ENCODE peak calls at places on chromosomes 6 and 20, in four cellular contexts. One of them, this sample, is unnamed.
A peak's percentile ranks its signal among the peaks of the same experiment; 100 is the strongest.

GRCh38 chr20:21151791-21152190 is 25.9 kb downstream of the KIZ start:
- DNase-seq in BE2C: no peak
- DNase-seq in A549: no peak
- DNase-seq in endothelial cell of umbilical vein: no peak
- DNase-seq in this sample: no peak

GRCh38 chr6:32554269-32554919 is 24.3 kb upstream of the HLA-DRB5 start:
- DNase-seq in endothelial cell of umbilical vein: no peak
- DNase-seq in A549: no peak
- DNase-seq in BE2C: no peak
- DNase-seq in this sample: no peak

GRCh38 chr6:55276745-55277627 is 50.3 kb upstream of the GFRAL start:
- DNase-seq in A549: peak; percentile 15
- DNase-seq in BE2C: peak; percentile 50
- DNase-seq in endothelial cell of umbilical vein: peak; percentile 64
- DNase-seq in this sample: peak; percentile 54

GRCh38 chr6:131317516-131317915 is 182.2 kb downstream of the AKAP7 start:
- DNase-seq in endothelial cell of umbilical vein: no peak
- DNase-seq in BE2C: no peak
- DNase-seq in A549: no peak
- DNase-seq in this sample: no peak

GRCh38 chr6:34189806-34190503 is 44.1 kb upstream of the GRM4 start:
- DNase-seq in BE2C: peak; percentile 57
- DNase-seq in A549: no peak
- DNase-seq in endothelial cell of umbilical vein: no peak
- DNase-seq in this sample: no peak

GRCh38 chr6:12136905-12137304 is 124.8 kb downstream of the HIVEP1 start:
- DNase-seq in endothelial cell of umbilical vein: peak; percentile 26
- DNase-seq in A549: no peak
- DNase-seq in BE2C: no peak
- DNase-seq in this sample: no peak

GRCh38 chr6:119676971-119677370 is 327.4 kb upstream of the MAN1A1 start:
- DNase-seq in BE2C: no peak
- DNase-seq in A549: no peak
- DNase-seq in endothelial cell of umbilical vein: no peak
- DNase-seq in this sample: no peak

GRCh38 chr20:50344232-50345071 is 153.8 kb downstream of the CEBPB start:
- DNase-seq in A549: no peak
- DNase-seq in BE2C: no peak
- DNase-seq in endothelial cell of umbilical vein: no peak
- DNase-seq in this sample: peak; percentile 52

GRCh38 chr20:23205656-23206055 is 119.5 kb upstream of the CD93 start:
- DNase-seq in BE2C: no peak
- DNase-seq in A549: no peak
- DNase-seq in endothelial cell of umbilical vein: peak; percentile 76
- DNase-seq in this sample: peak; percentile 39

GRCh38 chr6:158625881-158626305 is 18.6 kb downstream of the DYNLT1 start:
- DNase-seq in BE2C: no peak
- DNase-seq in A549: no peak
- DNase-seq in endothelial cell of umbilical vein: no peak
- DNase-seq in this sample: no peak

GRCh38 chr6:142478117-142478516 is 176.3 kb downstream of the ADGRG6 start:
- DNase-seq in A549: no peak
- DNase-seq in endothelial cell of umbilical vein: no peak
- DNase-seq in BE2C: peak; percentile 20
- DNase-seq in this sample: peak; percentile 37

GRCh38 chr6:36912583-36912982 is 26.8 kb downstream of the C6orf89 start:
- DNase-seq in BE2C: no peak
- DNase-seq in A549: no peak
- DNase-seq in endothelial cell of umbilical vein: no peak
- DNase-seq in this sample: no peak

GRCh38 chr20:37522258-37523011 is 1.4 kb downstream of the NNAT start:
- DNase-seq in endothelial cell of umbilical vein: peak; percentile 44
- DNase-seq in A549: no peak
- DNase-seq in BE2C: peak; percentile 53
- DNase-seq in this sample: peak; percentile 69

GRCh38 chr6:142850653-142851434 is 94.1 kb downstream of the HIVEP2 start:
- DNase-seq in BE2C: no peak
- DNase-seq in endothelial cell of umbilical vein: peak; percentile 59
- DNase-seq in A549: no peak
- DNase-seq in this sample: no peak

GRCh38 chr6:4582506-4582905 is 193.7 kb upstream of the CDYL start:
- DNase-seq in A549: no peak
- DNase-seq in endothelial cell of umbilical vein: no peak
- DNase-seq in BE2C: no peak
- DNase-seq in this sample: no peak

GRCh38 chr20:17635320-17635673 is 46.7 kb downstream of the RRBP1 start:
- DNase-seq in A549: no peak
- DNase-seq in BE2C: no peak
- DNase-seq in endothelial cell of umbilical vein: no peak
- DNase-seq in this sample: no peak

GRCh38 chr20:12153616-12154015 is 235.9 kb downstream of the BTBD3 start:
- DNase-seq in endothelial cell of umbilical vein: no peak
- DNase-seq in A549: no peak
- DNase-seq in BE2C: no peak
- DNase-seq in this sample: no peak

GRCh38 chr6:109979033-109979921 is 1.2 kb downstream of the GPR6 start:
- DNase-seq in endothelial cell of umbilical vein: no peak
- DNase-seq in BE2C: peak; percentile 15
- DNase-seq in A549: no peak
- DNase-seq in this sample: peak; percentile 53

GRCh38 chr20:33132858-33133615 is 34.9 kb upstream of the BPIFA2 start:
- DNase-seq in A549: no peak
- DNase-seq in BE2C: no peak
- DNase-seq in endothelial cell of umbilical vein: no peak
- DNase-seq in this sample: no peak

GRCh38 chr6:135044639-135045038 is 10.0 kb downstream of the HBS1L start:
- DNase-seq in A549: no peak
- DNase-seq in BE2C: no peak
- DNase-seq in endothelial cell of umbilical vein: peak; percentile 28
- DNase-seq in this sample: no peak

GRCh38 chr6:32291549-32291948 is 67.7 kb upstream of the NOTCH4 start:
- DNase-seq in endothelial cell of umbilical vein: no peak
- DNase-seq in A549: no peak
- DNase-seq in BE2C: no peak
- DNase-seq in this sample: no peak

GRCh38 chr20:38114353-38114791 is 50.7 kb downstream of the TGM2 start:
- DNase-seq in endothelial cell of umbilical vein: no peak
- DNase-seq in A549: no peak
- DNase-seq in BE2C: no peak
- DNase-seq in this sample: no peak

GRCh38 chr20:24959591-24960301 is 10.7 kb downstream of the CST7 start:
- DNase-seq in endothelial cell of umbilical vein: no peak
- DNase-seq in A549: no peak
- DNase-seq in BE2C: no peak
- DNase-seq in this sample: peak; percentile 17

GRCh38 chr6:112511441-112511840 is 164.3 kb downstream of the RFPL4B start:
- DNase-seq in endothelial cell of umbilical vein: no peak
- DNase-seq in BE2C: no peak
- DNase-seq in A549: no peak
- DNase-seq in this sample: no peak

DNA sequence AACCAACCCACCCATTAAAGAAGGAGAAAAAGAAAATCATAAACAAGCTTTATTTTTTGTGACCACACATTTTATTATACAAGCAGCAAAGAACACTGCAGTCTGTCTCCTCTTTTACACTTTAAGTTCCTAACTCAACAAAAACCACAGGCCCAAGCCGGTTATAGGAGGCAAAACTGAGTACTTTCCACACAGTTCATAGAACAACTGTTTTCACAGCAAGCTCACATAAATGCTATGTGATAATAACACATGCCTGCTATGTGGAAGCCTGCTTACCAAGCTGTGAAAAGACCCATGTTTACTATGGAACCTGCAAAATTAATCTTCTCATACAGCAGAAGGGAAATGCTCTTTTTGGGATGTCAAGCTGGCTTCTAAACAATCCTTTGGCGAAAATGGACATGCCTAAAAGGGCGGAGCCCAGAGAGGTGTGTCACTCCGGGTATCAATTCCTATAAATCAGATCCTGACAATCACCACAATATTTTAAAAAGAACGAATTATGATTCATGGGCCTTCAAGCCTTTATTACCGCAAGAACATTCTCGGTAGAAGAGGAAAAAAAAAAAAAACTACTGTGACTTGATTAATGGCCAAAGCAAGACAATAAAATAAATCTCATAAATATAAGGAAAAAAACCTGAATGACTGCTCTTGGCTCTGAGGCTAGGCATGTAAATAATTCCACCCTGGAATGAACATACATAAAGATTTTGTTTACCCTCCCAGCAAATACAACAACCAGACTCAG is 2.6 kb downstream of the TRERF1 start:
- DNase-seq in A549: no peak
- DNase-seq in endothelial cell of umbilical vein: no peak
- DNase-seq in BE2C: no peak
- DNase-seq in this sample: no peak
- H3K4me1 ChIP-seq in A549: peaks cover 23% of the 10 kb centered on the region
- H3K4me1 ChIP-seq in endothelial cell of umbilical vein: peaks cover 9% of the 10 kb centered on the region
- H3K4me1 ChIP-seq in BE2C: no peaks in the 10 kb centered on the region
- H3K4me1 ChIP-seq in this sample: peaks cover 8% of the 10 kb centered on the region

DNA sequence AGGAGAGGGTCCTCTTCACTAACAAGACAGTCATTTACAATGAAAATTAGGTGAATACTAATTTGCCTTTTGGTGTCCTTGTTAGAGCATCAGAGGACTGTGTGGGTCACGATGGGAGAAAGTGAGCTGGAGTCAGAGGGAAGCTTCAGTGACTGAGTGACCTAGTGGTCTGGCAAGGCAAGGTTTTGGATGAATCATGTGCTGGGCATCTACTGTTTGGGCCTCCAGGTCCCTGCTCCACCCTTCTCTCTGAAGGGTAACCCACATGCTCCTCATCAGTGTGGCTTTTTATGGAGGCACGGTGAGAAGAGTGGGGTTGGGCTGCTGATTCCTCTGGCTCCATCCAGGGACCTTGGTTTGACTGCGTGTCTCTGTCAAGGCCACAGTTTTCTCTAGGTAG is 60.5 kb upstream of the EXOC2 start:
- DNase-seq in A549: no peak
- DNase-seq in endothelial cell of umbilical vein: no peak
- DNase-seq in BE2C: no peak
- DNase-seq in this sample: no peak
- H3K4me1 ChIP-seq in A549: no peaks in the 10 kb centered on the region
- H3K4me1 ChIP-seq in endothelial cell of umbilical vein: no peaks in the 10 kb centered on the region
- H3K4me1 ChIP-seq in BE2C: no peaks in the 10 kb centered on the region
- H3K4me1 ChIP-seq in this sample: no peaks in the 10 kb centered on the region

DNA sequence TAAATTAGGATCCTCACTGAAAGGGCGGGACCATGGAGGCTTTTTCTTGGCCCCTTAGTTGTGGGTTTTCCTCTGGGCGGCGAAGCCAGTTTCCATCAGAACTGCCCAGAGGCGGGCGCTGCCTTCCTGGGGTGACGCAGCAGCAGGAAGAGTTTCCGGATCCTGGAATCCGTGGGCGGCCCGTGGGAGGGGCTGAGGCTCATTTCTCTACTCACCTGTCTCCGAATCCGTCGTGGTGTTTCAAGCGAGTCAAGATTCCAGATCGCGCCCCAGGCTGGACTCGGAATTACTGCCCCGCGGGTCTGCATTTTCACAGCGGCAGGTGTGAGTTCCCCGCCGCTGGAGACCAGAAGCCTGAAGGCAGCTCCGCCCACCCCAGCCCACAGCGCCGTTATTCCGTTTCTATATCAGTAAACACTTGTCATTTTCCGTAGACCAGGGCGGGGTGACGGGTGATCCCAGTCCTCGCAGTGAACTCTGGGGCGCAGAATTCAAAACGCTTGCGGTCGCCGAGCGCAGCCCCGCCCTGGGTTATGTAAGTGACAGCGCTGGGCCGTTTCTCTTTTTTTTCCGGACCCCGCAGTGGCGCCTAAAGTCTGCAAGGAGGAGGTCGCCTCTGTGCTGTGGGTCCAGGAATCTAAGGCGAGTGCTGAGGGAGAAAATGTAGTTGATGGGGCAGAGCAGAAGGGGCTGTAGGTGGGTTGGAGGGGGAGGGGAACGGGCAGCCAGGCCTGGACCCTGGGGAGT is 27.2 kb upstream of the POU5F1 start:
- DNase-seq in endothelial cell of umbilical vein: peak; percentile 74
- DNase-seq in A549: peak; percentile 40
- DNase-seq in BE2C: peak; percentile 74
- DNase-seq in this sample: peak; percentile 65
- H3K4me1 ChIP-seq in endothelial cell of umbilical vein: peaks cover 4% of the 10 kb centered on the region
- H3K4me1 ChIP-seq in A549: peaks cover 3% of the 10 kb centered on the region
- H3K4me1 ChIP-seq in BE2C: no peaks in the 10 kb centered on the region
- H3K4me1 ChIP-seq in this sample: peaks cover 3% of the 10 kb centered on the region

GRCh38 chr6:15439410-15440022 is 193.6 kb downstream of the JARID2 start:
- DNase-seq in A549: no peak
- DNase-seq in endothelial cell of umbilical vein: no peak
- DNase-seq in BE2C: no peak
- DNase-seq in this sample: no peak

GRCh38 chr6:15436451-15436850 is 190.6 kb downstream of the JARID2 start:
- DNase-seq in endothelial cell of umbilical vein: no peak
- DNase-seq in BE2C: no peak
- DNase-seq in A549: no peak
- DNase-seq in this sample: no peak

GRCh38 chr6:15435468-15435867 is 189.6 kb downstream of the JARID2 start:
- DNase-seq in endothelial cell of umbilical vein: peak; percentile 43
- DNase-seq in BE2C: no peak
- DNase-seq in A549: no peak
- DNase-seq in this sample: no peak

GRCh38 chr6:15434823-15435380 is 189.0 kb downstream of the JARID2 start:
- DNase-seq in A549: no peak
- DNase-seq in BE2C: no peak
- DNase-seq in endothelial cell of umbilical vein: no peak
- DNase-seq in this sample: no peak

GRCh38 chr6:15437090-15437489 is 191.2 kb downstream of the JARID2 start:
- DNase-seq in A549: no peak
- DNase-seq in endothelial cell of umbilical vein: no peak
- DNase-seq in BE2C: no peak
- DNase-seq in this sample: no peak
- H3K4me1 ChIP-seq in A549: peaks cover 14% of the 10 kb centered on the region
- H3K4me1 ChIP-seq in endothelial cell of umbilical vein: peaks cover 40% of the 10 kb centered on the region
- H3K4me1 ChIP-seq in BE2C: peaks cover 33% of the 10 kb centered on the region
- H3K4me1 ChIP-seq in this sample: peaks cover 35% of the 10 kb centered on the region

GRCh38 chr6:50825375-50826036 is 6.8 kb downstream of the TFAP2B start:
- DNase-seq in BE2C: peak; percentile 68
- DNase-seq in A549: no peak
- DNase-seq in endothelial cell of umbilical vein: no peak
- DNase-seq in this sample: peak; percentile 53
- H3K4me1 ChIP-seq in BE2C: peaks cover 31% of the 10 kb centered on the region
- H3K4me1 ChIP-seq in A549: no peaks in the 10 kb centered on the region
- H3K4me1 ChIP-seq in endothelial cell of umbilical vein: no peaks in the 10 kb centered on the region
- H3K4me1 ChIP-seq in this sample: peaks cover 6% of the 10 kb centered on the region

DNA sequence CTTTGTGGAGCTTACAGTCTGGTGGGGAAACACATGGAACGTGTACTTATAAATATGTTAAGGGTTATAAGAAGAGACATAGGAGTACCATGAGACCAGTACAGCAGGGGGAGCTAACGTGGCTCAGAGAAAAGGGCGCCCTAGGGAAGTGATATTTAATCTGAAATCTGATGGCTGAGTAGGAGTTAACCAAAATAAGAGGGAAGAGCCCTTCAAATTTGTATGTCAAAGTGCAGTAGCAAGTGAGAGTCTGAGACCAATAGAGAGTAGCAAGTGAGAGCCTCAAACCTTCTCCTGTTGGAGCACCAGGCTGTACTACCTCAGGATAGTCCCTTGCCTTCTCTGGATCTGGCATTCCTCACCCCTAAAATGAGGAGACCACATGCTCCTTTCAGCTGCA is 6.1 kb upstream of the PKIG start:
- DNase-seq in endothelial cell of umbilical vein: peak; percentile 76
- DNase-seq in BE2C: no peak
- DNase-seq in A549: no peak
- DNase-seq in this sample: no peak
- H3K4me1 ChIP-seq in endothelial cell of umbilical vein: peaks cover 53% of the 10 kb centered on the region
- H3K4me1 ChIP-seq in BE2C: no peaks in the 10 kb centered on the region
- H3K4me1 ChIP-seq in A549: peaks cover 28% of the 10 kb centered on the region
- H3K4me1 ChIP-seq in this sample: no peaks in the 10 kb centered on the region

GRCh38 chr6:52530351-52530750 is 46.5 kb downstream of the TRAM2 start:
- DNase-seq in BE2C: no peak
- DNase-seq in A549: no peak
- DNase-seq in endothelial cell of umbilical vein: no peak
- DNase-seq in this sample: no peak
- H3K4me1 ChIP-seq in BE2C: no peaks in the 10 kb centered on the region
- H3K4me1 ChIP-seq in A549: no peaks in the 10 kb centered on the region
- H3K4me1 ChIP-seq in endothelial cell of umbilical vein: peaks cover 33% of the 10 kb centered on the region
- H3K4me1 ChIP-seq in this sample: no peaks in the 10 kb centered on the region